ENCODE peak calls at places on chromosomes 1 and 21, in four cellular contexts. V is HepG2, A is WTC11, H is K562. X is an unnamed sample.

GRCh38 chr1:201004732-201005131 is 18.8 kb downstream of the KIF21B start:
- DNase-seq in A (no peak), H (no peak), V (no peak), X (no peak)

GRCh38 chr1:156502396-156502748 is 1.8 kb upstream of the MEF2D start:
- DNase-seq in V (no peak), H (no peak), A (no peak), X (no peak)

GRCh38 chr1:160567858-160568682 is 11.2 kb downstream of the CD84 start:
- DNase-seq in H (no peak), V (no peak), A (no peak), X (no peak)

GRCh38 chr1:18489417-18490143 is 8.8 kb downstream of the KLHDC7A start:
- DNase-seq in A (no peak), H (no peak), V (no peak), X (no peak)

GRCh38 chr1:192620096-192620495 is 15.9 kb upstream of the RGS13 start:
- DNase-seq in A (no peak), V (no peak), H (no peak), X (no peak)

GRCh38 chr1:159798893-159799292 is 3.3 kb upstream of the FCRL6 start:
- DNase-seq in H (peak; percentile 66), V (peak; percentile 70), A (peak; percentile 66), X (peak; percentile 81)

GRCh38 chr1:17333081-17333480 is 25.1 kb downstream of the PADI4 start:
- DNase-seq in V (no peak), H (no peak), A (no peak), X (no peak)

GRCh38 chr1:12078938-12079861 is 16.1 kb downstream of the TNFRSF8 start:
- DNase-seq in A (peak; percentile 76), V (peak; percentile 47), H (peak; percentile 74), X (peak; percentile 79)

GRCh38 chr1:211753649-211754251 is 76.8 kb downstream of the LPGAT1 start:
- DNase-seq in A (no peak), H (no peak), V (peak; percentile 81), X (no peak)

GRCh38 chr1:113021430-113022085 is 51.4 kb upstream of the LRIG2 start:
- DNase-seq in H (no peak), A (no peak), V (peak; percentile 74), X (no peak)

GRCh38 chr1:59903136-59903754 is 23.3 kb downstream of the CYP2J2 start:
- DNase-seq in A (peak; percentile 34), H (no peak), V (peak; percentile 32), X (peak; percentile 75)

GRCh38 chr1:87754036-87754603 is 425.4 kb downstream of the LMO4 start:
- DNase-seq in A (no peak), V (no peak), H (peak; percentile 29), X (peak; percentile 20)

GRCh38 chr1:3453891-3454810 is at the start of gene ARHGEF16:
- DNase-seq in A (peak; percentile 87), V (peak; percentile 72), H (peak; percentile 92), X (peak; percentile 79)

GRCh38 chr1:161159915-161160248 is 582 bp downstream of the USP21 start:
- DNase-seq in V (no peak), A (no peak), H (no peak), X (no peak)

GRCh38 chr1:212667223-212668139 is 32.2 kb downstream of the BATF3 start:
- DNase-seq in H (no peak), V (peak; percentile 42), A (no peak), X (no peak)

GRCh38 chr1:45032833-45033232 is 20.8 kb downstream of the UROD start:
- DNase-seq in V (no peak), A (no peak), H (no peak), X (no peak)

GRCh38 chr1:156760092-156760795 is 7.1 kb upstream of the PRCC start:
- DNase-seq in H (no peak), A (no peak), V (no peak), X (no peak)

GRCh38 chr1:35279555-35279904 is 11.0 kb downstream of the ZMYM4 start:
- DNase-seq in V (no peak), A (no peak), H (no peak), X (no peak)

GRCh38 chr1:102100666-102101065 is 103.9 kb upstream of the OLFM3 start:
- DNase-seq in V (no peak), A (no peak), H (no peak), X (no peak)

DNA sequence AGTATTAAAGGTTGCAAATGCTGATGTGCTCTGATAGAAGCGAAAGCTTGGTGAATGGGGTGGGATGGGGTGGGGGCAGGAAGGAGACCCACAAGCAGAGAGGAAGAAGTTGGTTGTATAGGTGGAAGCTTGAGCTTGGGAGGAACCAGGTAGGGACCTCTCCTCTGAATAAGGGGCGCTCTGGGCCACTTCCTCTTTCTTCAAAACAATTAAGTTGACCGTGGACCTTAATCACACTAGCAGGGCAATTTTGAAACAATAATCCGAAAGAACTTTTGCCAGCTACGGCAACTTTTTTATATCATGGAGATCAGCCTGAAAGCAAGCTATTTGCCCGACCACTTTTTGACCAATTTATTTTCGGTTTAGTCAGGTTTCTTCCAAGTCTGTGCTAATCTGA is 1.9 kb upstream of the DYRK1A start:
- DNase-seq in H (no peak), A (no peak), V (no peak), X (no peak)
- TF ChIP-seq ELF4 in H (no peak), A (no peak), V (no peak), X (no peak)

GRCh38 chr1:243549108-243549507 is 293.3 kb downstream of the SDCCAG8 start:
- DNase-seq in V (no peak), H (no peak), A (no peak), X (no peak)
- TF ChIP-seq ELF4 in V (no peak), H (no peak), A (no peak), X (no peak)

GRCh38 chr1:46039571-46040052 is 92.8 kb downstream of the PIK3R3 start:
- DNase-seq in V (no peak), H (no peak), A (no peak), X (no peak)
- TF ChIP-seq ELF4 in V (no peak), H (no peak), A (no peak), X (no peak)

GRCh38 chr1:30693820-30694219 is 29.6 kb downstream of the MATN1 start:
- DNase-seq in V (no peak), A (no peak), H (no peak), X (no peak)

GRCh38 chr1:30697571-30697970 is 25.8 kb downstream of the MATN1 start:
- DNase-seq in V (no peak), H (no peak), A (no peak), X (no peak)

GRCh38 chr1:30694248-30695175 is 28.9 kb downstream of the MATN1 start:
- DNase-seq in V (no peak), A (no peak), H (no peak), X (no peak)

GRCh38 chr1:30696831-30697230 is 26.6 kb downstream of the MATN1 start:
- DNase-seq in H (no peak), A (no peak), V (no peak), X (no peak)

DNA sequence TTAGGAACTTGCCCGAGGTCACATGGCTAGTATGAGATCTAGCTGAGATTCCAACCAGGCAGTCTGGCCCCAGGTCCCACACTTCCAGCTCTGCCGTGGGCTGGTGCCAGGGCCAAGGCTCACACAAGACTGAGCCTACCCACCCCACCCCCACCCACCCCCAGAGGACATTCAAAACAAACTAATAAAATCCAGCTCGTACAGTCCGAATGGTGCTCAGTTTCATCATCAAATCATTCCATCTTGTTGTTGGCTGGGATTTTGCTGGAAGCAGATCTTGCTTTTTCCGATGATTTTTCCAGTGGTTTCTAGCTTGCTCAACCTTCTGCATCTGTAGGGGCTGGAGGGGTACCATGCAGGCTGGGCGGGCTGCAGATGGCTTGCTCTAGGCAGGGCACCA is 27.9 kb downstream of the MATN1 start:
- DNase-seq in V (no peak), H (no peak), A (no peak), X (no peak)
- TF ChIP-seq ELF4 in V (no peak), H (no peak), A (no peak), X (no peak)

X was measured in HEK293T.